ENCODE peak calls at places on chromosomes 3 and 15, in nine cellular contexts. H, D, N, U, V, I, C, Z and L are unnamed samples.

GRCh38 chr15:50150349-50150748 is 31.3 kb upstream of the ATP8B4 start:
- DNase-seq in H (no peak), D (no peak), N (no peak), U (no peak), V (no peak), I (no peak), C (no peak), Z (no peak), L (no peak)

GRCh38 chr3:151838574-151839312 is 24.8 kb downstream of the AADAC start:
- DNase-seq in H (peak), D (peak), N (peak), U (no peak), V (peak), I (peak), C (peak), Z (peak), L (peak)

GRCh38 chr3:183959214-183959613 is 58.5 kb downstream of the ABCC5 start:
- DNase-seq in H (no peak), D (no peak), N (no peak), U (no peak), V (no peak), I (no peak), C (no peak), Z (no peak), L (no peak)

GRCh38 chr15:93929375-93930094 is 301.8 kb upstream of the MCTP2 start:
- DNase-seq in H (peak), D (no peak), N (no peak), U (no peak), V (no peak), I (no peak), C (no peak), Z (no peak), L (no peak)

GRCh38 chr15:79179108-79179561 is 88.6 kb upstream of the RASGRF1 start:
- DNase-seq in H (no peak), D (no peak), N (no peak), U (no peak), V (no peak), I (peak), C (no peak), Z (no peak), L (no peak)

GRCh38 chr3:30553641-30554316 is 52.6 kb upstream of the TGFBR2 start:
- DNase-seq in H (no peak), D (peak), N (peak), U (no peak), V (no peak), I (no peak), C (no peak), Z (no peak), L (no peak)

GRCh38 chr3:6079518-6080179 is 781.3 kb upstream of the GRM7 start:
- DNase-seq in H (no peak), D (no peak), N (no peak), U (no peak), V (no peak), I (no peak), C (no peak), Z (no peak), L (no peak)

GRCh38 chr3:126380011-126380768 is 14.5 kb upstream of the CFAP100 start:
- DNase-seq in H (no peak), D (no peak), N (no peak), U (no peak), V (no peak), I (no peak), C (no peak), Z (no peak), L (no peak)

GRCh38 chr15:60626669-60627068 is 147.7 kb upstream of the ICE2 start:
- DNase-seq in H (no peak), D (no peak), N (peak), U (no peak), V (no peak), I (no peak), C (no peak), Z (no peak), L (no peak)

GRCh38 chr3:27209595-27210264 is 159.5 kb downstream of the NEK10 start:
- DNase-seq in H (no peak), D (no peak), N (no peak), U (no peak), V (no peak), I (no peak), C (no peak), Z (no peak), L (no peak)

GRCh38 chr3:58013973-58014649 is 5.9 kb downstream of the FLNB start:
- DNase-seq in H (peak), D (no peak), N (no peak), U (no peak), V (no peak), I (no peak), C (no peak), Z (no peak), L (no peak)

GRCh38 chr3:9552252-9552999 is 1.2 kb downstream of the LHFPL4 start:
- DNase-seq in H (peak), D (peak), N (peak), U (no peak), V (no peak), I (peak), C (no peak), Z (no peak), L (no peak)

GRCh38 chr15:34850121-34850520 is 54.8 kb upstream of the ACTC1 start:
- DNase-seq in H (no peak), D (no peak), N (no peak), U (no peak), V (no peak), I (no peak), C (no peak), Z (no peak), L (no peak)

GRCh38 chr3:149898771-149899170 is 71.9 kb downstream of the PFN2 start:
- DNase-seq in H (peak), D (no peak), N (no peak), U (no peak), V (no peak), I (no peak), C (no peak), Z (no peak), L (no peak)